ENCODE peak calls at places on chromosome 4, in nine cellular contexts. A is astrocyte, Z is A549, Q is heart left ventricle, N is colonic mucosa, M is fibroblast of lung, X is K562, S is HCT116, E is stomach. B is an unnamed sample. For H3K9me3, the result is how much of the 10 kb centered on the place peaks cover.

GRCh38 chr4:41145571-41146078 is 68.7 kb downstream of the APBB2 start:
- DNase-seq in S (no peak), E (no peak), M (peak), N (no peak), Q (no peak), A (peak), X (no peak), Z (no peak), B (no peak)

GRCh38 chr4:107036602-107037151 is 564 bp upstream of the DKK2 start:
- DNase-seq in Z (no peak), M (peak), N (no peak), E (no peak), X (no peak), A (no peak), S (no peak), Q (no peak), B (no peak)

GRCh38 chr4:25358515-25359275 is 18.4 kb upstream of the ANAPC4 start:
- DNase-seq in Q (no peak), Z (no peak), M (no peak), X (no peak), E (peak), S (no peak), A (no peak), N (peak), B (peak)

GRCh38 chr4:69836321-69836720 is 23.6 kb downstream of the SULT1E1 start:
- DNase-seq in M (no peak), E (no peak), Z (no peak), Q (no peak), A (no peak), X (no peak), S (no peak), N (no peak), B (no peak)

GRCh38 chr4:48620093-48620492 is 130.0 kb downstream of the ZAR1 start:
- DNase-seq in S (no peak), M (no peak), Q (no peak), X (no peak), Z (no peak), A (no peak), N (no peak), E (no peak), B (no peak)

GRCh38 chr4:73822389-73822788 is 14.1 kb upstream of the CXCL6 start:
- DNase-seq in N (no peak), S (peak), A (peak), Q (no peak), Z (no peak), X (no peak), M (peak), E (no peak), B (no peak)

GRCh38 chr4:117560329-117560728 is 474.0 kb upstream of the NDST3 start:
- DNase-seq in M (peak), X (no peak), E (no peak), S (peak), Q (no peak), A (peak), N (no peak), Z (peak), B (no peak)

GRCh38 chr4:14336656-14337055 is 665.6 kb upstream of the CPEB2 start:
- DNase-seq in Z (no peak), S (no peak), E (no peak), X (no peak), Q (no peak), M (no peak), N (no peak), A (no peak), B (no peak)

GRCh38 chr4:124212835-124213640 is 499.5 kb downstream of the ANKRD50 start:
- DNase-seq in A (no peak), S (no peak), M (peak), Z (no peak), N (no peak), E (no peak), X (no peak), Q (peak), B (peak)

GRCh38 chr4:26235500-26235899 is 85.3 kb upstream of the RBPJ start:
- DNase-seq in E (peak), Z (no peak), N (peak), Q (no peak), X (no peak), A (peak), S (no peak), M (peak), B (peak)

GRCh38 chr4:110867251-110867960 is 244.5 kb upstream of the PITX2 start:
- DNase-seq in E (no peak), Q (no peak), M (no peak), N (no peak), A (no peak), X (no peak), Z (no peak), S (no peak), B (no peak)

GRCh38 chr4:31007858-31008257 is 287.7 kb downstream of the PCDH7 start:
- DNase-seq in S (no peak), E (no peak), A (no peak), N (no peak), X (no peak), M (no peak), Z (no peak), Q (no peak), B (no peak)

GRCh38 chr4:65310586-65310985 is 359.7 kb downstream of the EPHA5 start:
- DNase-seq in Z (no peak), M (no peak), Q (no peak), E (no peak), X (no peak), N (no peak), S (no peak), A (no peak), B (no peak)

GRCh38 chr4:65316534-65316933 is 353.8 kb downstream of the EPHA5 start:
- DNase-seq in Z (no peak), N (no peak), S (no peak), X (no peak), E (no peak), M (no peak), A (no peak), Q (no peak), B (no peak)

GRCh38 chr4:65311120-65311519 is 359.2 kb downstream of the EPHA5 start:
- DNase-seq in Z (no peak), X (no peak), M (no peak), N (no peak), S (no peak), E (no peak), A (no peak), Q (no peak), B (no peak)
- H3K4me3 ChIP-seq in Z (no peak), X (no peak), M (no peak), N (no peak), S (no peak), E (no peak), A (no peak), Q (no peak), B (no peak)

GRCh38 chr4:7001271-7001670 is 41.9 kb upstream of the TADA2B start:
- DNase-seq in X (no peak), E (no peak), S (no peak), Q (no peak), A (no peak), Z (no peak), M (no peak), N (no peak), B (no peak)

GRCh38 chr4:7002336-7002735 is 40.8 kb upstream of the TADA2B start:
- DNase-seq in A (no peak), Z (no peak), X (no peak), N (no peak), E (no peak), M (no peak), S (no peak), Q (no peak), B (no peak)

GRCh38 chr4:6999172-7000086 is 43.7 kb upstream of the TADA2B start:
- DNase-seq in E (no peak), S (peak), M (no peak), X (no peak), N (no peak), Z (peak), A (no peak), Q (no peak), B (peak)

GRCh38 chr4:7003176-7003878 is 39.8 kb upstream of the TADA2B start:
- DNase-seq in A (no peak), X (no peak), M (no peak), S (no peak), E (no peak), N (no peak), Z (no peak), Q (no peak), B (no peak)

DNA sequence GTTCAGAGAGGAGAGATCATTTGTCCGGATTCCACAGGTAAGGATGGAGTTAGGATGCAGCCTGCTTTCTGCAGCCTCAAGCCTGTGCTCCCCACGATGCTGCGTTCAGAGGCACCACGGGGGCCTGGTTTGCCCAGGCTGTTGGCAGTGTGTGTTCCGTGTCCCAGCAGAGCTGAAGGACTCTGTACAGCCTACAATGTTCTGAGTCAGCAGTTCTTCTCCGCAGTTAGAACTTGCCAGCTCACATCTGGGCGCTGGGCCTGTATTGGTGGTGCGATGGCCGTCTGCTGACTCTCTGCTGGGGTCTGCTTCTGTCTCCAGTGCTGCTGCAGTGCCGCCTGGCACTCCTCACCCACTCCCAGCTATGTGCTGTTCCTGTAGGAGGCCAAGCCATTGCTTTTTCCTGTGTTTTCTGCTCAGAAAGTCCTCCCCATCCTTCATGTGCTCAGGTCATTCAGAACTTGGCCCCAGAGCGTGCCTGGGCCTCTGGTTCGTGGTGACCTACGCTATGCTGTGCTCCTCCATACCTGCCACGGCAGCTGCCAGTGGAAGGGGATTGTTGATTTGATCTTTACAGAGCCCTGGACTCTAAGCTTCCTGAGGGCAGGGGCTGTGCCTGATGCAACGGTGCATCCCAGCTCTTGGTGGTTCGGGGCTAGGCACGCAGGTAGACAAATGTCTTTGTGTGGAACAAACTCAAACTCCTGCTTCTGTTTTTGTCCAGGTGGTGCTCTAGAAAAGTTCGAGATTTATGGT is 42.6 kb upstream of the TADA2B start:
- DNase-seq in Z (no peak), S (no peak), X (no peak), N (no peak), M (no peak), Q (no peak), E (no peak), A (no peak), B (no peak)
- H3K9me3 ChIP-seq in Z (under half), S (under half), X (under half), N (under half), M (under half), Q (under half), E (under half), A (under half), B (under half)

GRCh38 chr4:153471691-153472080 is 5.5 kb downstream of the TMEM131L start:
- DNase-seq in A (no peak), N (no peak), E (no peak), M (no peak), Q (no peak), Z (no peak), S (no peak), X (no peak), B (no peak)
- H3K4me3 ChIP-seq in A (no peak), N (no peak), E (no peak), M (no peak), Q (no peak), Z (no peak), S (no peak), X (no peak), B (no peak)

DNA sequence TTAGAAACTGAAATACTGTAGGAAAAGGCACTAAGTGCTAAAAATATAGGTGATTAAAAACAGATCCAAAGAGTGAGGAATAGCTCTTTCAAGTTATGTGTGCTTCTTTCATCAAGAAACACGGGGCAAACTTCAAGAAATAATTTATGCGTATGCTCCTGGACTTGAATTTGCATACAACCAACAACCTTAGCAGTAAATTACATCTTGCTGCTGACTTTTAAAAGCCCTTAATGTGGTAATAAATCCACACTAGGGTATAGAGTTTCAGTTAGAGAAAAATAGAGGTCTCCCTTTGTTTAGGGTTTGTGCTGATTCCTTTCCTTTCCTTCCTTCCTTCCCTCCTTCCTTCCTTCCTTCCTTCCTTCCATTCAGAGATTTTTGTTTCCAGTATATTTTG is 94.5 kb upstream of the GC start:
- DNase-seq in Z (no peak), N (no peak), E (no peak), Q (no peak), X (no peak), S (no peak), A (no peak), M (no peak), B (no peak)
- H3K9me3 ChIP-seq in Z (under half), N (under half), E (under half), Q (under half), X (under half), S (under half), A (under half), M (under half), B (under half)

DNA sequence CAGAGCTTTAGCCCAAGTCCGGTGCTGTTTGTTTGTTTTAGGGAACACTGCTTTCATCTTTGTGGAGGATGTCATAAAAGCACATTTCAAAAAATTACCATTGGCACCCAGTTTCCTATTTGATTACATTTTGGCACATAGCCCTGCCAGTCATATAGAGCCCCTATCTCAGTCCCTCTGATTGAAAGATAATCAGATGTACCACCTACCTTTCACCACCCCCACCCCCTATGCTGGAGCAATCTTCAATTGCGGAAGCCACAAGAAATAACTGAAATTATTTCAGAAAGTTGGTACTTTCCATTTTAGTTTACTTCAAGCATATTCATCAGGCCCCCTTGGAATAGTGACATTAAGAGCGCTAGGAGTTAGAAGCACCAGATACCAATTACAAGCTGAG is 136.7 kb upstream of the RPL34 start:
- DNase-seq in E (no peak), Q (no peak), M (no peak), S (no peak), A (no peak), N (no peak), X (no peak), Z (no peak), B (no peak)
- H3K4me3 ChIP-seq in E (no peak), Q (no peak), M (no peak), S (no peak), A (no peak), N (no peak), X (no peak), Z (no peak), B (no peak)

GRCh38 chr4:139438141-139438540 is 15.8 kb upstream of the RAB33B start:
- DNase-seq in E (no peak), N (no peak), A (no peak), S (no peak), Q (no peak), X (no peak), Z (no peak), M (no peak), B (no peak)
- H3K9me3 ChIP-seq in E (under half), N (under half), A (under half), S (under half), Q (under half), X (under half), Z (under half), M (under half), B (under half)

DNA sequence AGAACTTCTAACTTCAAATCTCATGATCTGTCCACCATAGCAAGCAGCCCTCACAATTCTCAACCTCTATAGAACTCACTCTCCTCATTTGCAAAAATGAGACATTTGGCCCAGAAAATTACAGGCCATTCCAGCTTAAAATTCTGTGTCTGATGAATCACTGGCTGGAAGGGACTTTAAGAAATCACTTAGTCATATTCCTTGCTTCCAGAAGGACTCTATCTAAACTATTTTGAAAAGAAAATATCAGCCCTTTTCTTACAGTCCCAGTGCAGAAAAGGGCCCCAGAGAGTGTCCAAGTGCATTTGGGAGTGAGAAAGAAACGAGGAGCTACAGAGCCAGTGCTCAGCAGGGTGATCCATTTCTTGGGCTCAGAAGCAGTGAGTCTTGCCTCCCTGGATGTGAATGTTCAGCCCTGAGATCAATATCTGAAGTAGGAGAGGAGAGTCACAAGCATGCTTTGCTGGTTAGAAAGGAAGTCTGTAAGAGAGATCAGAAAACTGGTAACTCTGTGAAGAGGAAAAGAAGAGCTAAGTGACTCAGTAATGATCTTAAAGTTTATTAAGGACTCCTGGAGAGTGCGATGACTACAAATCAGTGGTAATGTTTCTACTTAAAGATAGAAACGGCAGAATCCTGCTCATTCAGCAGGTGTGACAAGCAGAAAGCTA is 139.8 kb downstream of the PALLD start:
- DNase-seq in E (no peak), S (no peak), X (no peak), Z (no peak), Q (no peak), N (no peak), M (peak), A (peak), B (no peak)
- H3K4me3 ChIP-seq in E (no peak), S (peak), X (no peak), Z (no peak), Q (no peak), N (no peak), M (no peak), A (peak), B (no peak)

GRCh38 chr4:404006-404405 is 66.4 kb downstream of the ZNF141 start:
- DNase-seq in N (no peak), M (no peak), S (no peak), Q (no peak), E (no peak), Z (no peak), X (no peak), A (no peak), B (no peak)
- H3K9me3 ChIP-seq in N (under half), M (under half), S (under half), Q (under half), E (half or more), Z (under half), X (under half), A (under half), B (half or more)

GRCh38 chr4:24102621-24103020 is 212.8 kb upstream of the PPARGC1A start:
- DNase-seq in E (no peak), S (no peak), Z (no peak), M (no peak), N (no peak), Q (no peak), A (no peak), X (no peak), B (no peak)

GRCh38 chr4:24103434-24104168 is 213.8 kb upstream of the PPARGC1A start:
- DNase-seq in Q (no peak), A (peak), N (no peak), X (no peak), Z (no peak), E (no peak), M (peak), S (no peak), B (no peak)

GRCh38 chr4:24104173-24104572 is 214.3 kb upstream of the PPARGC1A start:
- DNase-seq in A (peak), S (no peak), M (peak), X (no peak), N (no peak), Z (no peak), Q (no peak), E (no peak), B (peak)

DNA sequence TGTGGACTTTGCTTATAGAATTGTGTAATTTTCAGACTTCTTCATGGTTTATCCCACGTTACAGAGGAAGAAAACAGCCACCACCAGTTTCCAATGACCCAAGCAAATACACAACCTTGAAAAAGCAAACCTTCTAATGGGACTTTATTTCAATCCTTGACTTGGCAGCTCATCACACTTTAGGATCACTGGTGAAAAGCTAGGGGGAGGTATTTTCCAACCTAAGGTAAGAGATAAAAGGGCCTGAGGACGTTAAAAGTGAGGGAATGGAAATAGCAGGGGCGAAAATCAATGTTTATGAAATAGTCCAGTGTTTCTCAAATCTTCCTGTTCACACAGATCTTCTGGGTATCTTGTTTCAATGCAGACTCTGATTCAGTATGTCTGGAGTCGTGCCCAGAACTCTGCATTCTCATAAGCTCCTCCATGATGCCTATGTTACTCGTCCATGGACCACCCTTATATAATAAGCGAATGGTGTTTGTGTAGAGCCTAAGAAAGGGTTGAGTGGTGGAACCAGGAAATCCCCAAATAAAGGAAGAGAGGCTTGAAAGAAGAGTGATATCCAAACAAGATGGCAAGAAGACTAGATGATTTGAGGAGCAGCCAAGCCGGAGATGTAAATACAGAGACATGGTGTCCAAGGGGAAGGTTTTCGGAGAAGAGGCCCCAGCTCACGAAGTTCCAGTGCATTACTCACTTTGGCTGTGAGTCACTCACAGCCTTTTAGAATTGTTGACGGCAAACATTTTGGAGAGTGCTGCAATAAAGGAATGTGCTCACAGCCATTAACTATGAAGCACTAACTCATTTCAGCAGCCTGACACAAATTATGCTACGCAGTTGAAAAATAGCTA is 215.6 kb upstream of the PPARGC1A start:
- DNase-seq in N (peak), S (no peak), E (no peak), M (peak), Q (no peak), Z (no peak), A (peak), X (no peak), B (peak)
- H3K4me3 ChIP-seq in N (no peak), S (no peak), E (no peak), M (no peak), Q (no peak), Z (no peak), A (peak), X (no peak), B (no peak)

DNA sequence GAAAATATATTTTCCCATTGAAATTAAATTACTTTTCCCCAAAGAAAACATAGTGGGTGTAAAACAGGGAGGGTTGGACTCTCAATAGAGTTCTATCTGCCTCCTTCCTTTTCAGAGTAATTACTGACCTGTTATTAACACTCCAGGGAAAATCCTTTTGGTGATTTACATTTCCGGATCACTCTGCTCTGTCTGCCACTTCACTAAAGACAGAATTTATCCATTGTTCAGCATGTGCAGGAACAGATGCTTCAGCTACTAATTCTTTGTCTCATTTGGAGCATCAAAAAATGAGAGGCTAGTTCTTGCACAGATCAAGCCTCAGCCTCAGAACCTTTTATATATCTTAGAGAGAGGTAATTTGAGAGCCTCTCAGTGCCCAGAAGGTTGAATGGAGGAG is 1494.2 kb downstream of the STIM2 start:
- DNase-seq in S (no peak), N (no peak), Z (no peak), Q (no peak), X (no peak), A (no peak), M (no peak), E (no peak), B (no peak)
- H3K9me3 ChIP-seq in S (under half), N (under half), Z (under half), Q (under half), X (under half), A (under half), M (under half), E (under half), B (under half)